ENCODE peak calls at places on chromosomes 12 and 14, in four cellular contexts. K, W, M and Z are unnamed samples.
A peak's percentile ranks its signal among the peaks of the same experiment; 100 is the strongest.

GRCh38 chr14:51732494-51733080 is 80.9 kb downstream of the FRMD6 start:
- DNase-seq in W (peak; percentile 35), M (no peak), K (no peak), Z (no peak)

GRCh38 chr12:129941646-129942045 is 37.8 kb upstream of the TMEM132D start:
- DNase-seq in W (no peak), K (no peak), M (no peak), Z (no peak)

GRCh38 chr14:21734457-21735074 is 60.9 kb upstream of the OR4E1 start:
- DNase-seq in K (peak; percentile 25), W (no peak), M (peak; percentile 61), Z (no peak)

GRCh38 chr12:120677765-120678473 is 9.0 kb upstream of the MLEC start:
- DNase-seq in M (no peak), W (peak; percentile 43), K (no peak), Z (no peak)

GRCh38 chr12:126989532-126989931 is 1277.4 kb upstream of the TMEM132C start:
- DNase-seq in M (no peak), K (no peak), W (no peak), Z (no peak)

GRCh38 chr14:95394297-95394891 is 74.7 kb upstream of the CLMN start:
- DNase-seq in W (no peak), M (no peak), K (no peak), Z (no peak)

GRCh38 chr12:50517456-50518048 is 12.8 kb downstream of the DIP2B start:
- DNase-seq in K (no peak), W (peak; percentile 39), M (no peak), Z (no peak)

GRCh38 chr12:27292718-27293117 is 39.9 kb upstream of the BMAL2 start:
- DNase-seq in W (no peak), K (no peak), M (no peak), Z (no peak)

GRCh38 chr12:67667276-67668073 is 18.9 kb downstream of the DYRK2 start:
- DNase-seq in W (no peak), K (no peak), M (no peak), Z (no peak)

GRCh38 chr14:87457727-87458126 is 535.3 kb downstream of the GALC start:
- DNase-seq in M (no peak), W (no peak), K (no peak), Z (no peak)

GRCh38 chr12:68915055-68915454 is 17.9 kb downstream of the CPM start:
- DNase-seq in M (no peak), W (peak; percentile 94), K (no peak), Z (no peak)

GRCh38 chr14:22668417-22668816 is 24.3 kb upstream of the OR6J1 start:
- DNase-seq in W (peak; percentile 56), K (no peak), M (no peak), Z (no peak)

GRCh38 chr12:93156091-93156490 is 221.6 kb upstream of the NUDT4 start:
- DNase-seq in M (no peak), K (peak; percentile 90), W (no peak), Z (no peak)

GRCh38 chr14:91185721-91186120 is 58.8 kb downstream of the GPR68 start:
- DNase-seq in K (no peak), W (peak; percentile 6), M (peak; percentile 22), Z (no peak)

GRCh38 chr12:20588057-20588456 is 107.1 kb upstream of the SLCO1C1 start:
- DNase-seq in W (no peak), K (no peak), M (peak; percentile 80), Z (peak; percentile 35)

GRCh38 chr12:115975411-115975810 is 302.1 kb downstream of the MED13L start:
- DNase-seq in K (peak; percentile 23), W (no peak), M (no peak), Z (no peak)

GRCh38 chr12:5796171-5797091 is 148.6 kb downstream of the ANO2 start:
- DNase-seq in M (peak; percentile 2), K (peak; percentile 9), W (no peak), Z (no peak)

GRCh38 chr12:11710431-11710830 is 61.0 kb downstream of the ETV6 start:
- DNase-seq in K (no peak), M (no peak), W (no peak), Z (no peak)

GRCh38 chr12:112979281-112979680 is 962 bp downstream of the OAS2 start:
- DNase-seq in W (no peak), M (no peak), K (no peak), Z (no peak)

GRCh38 chr14:54147285-54147684 is 190.7 kb upstream of the BMP4 start:
- DNase-seq in K (no peak), W (peak; percentile 93), M (no peak), Z (no peak)